ENCODE peak calls at places on chromosomes 16 and 17, in eight cellular contexts. One of them, this sample, is unnamed.

GRCh38 chr16:58644765-58645487 is 15.3 kb upstream of the CNOT1 start:
- DNase-seq in fibroblast of mammary gland: no peak
- DNase-seq in lung: no peak
- DNase-seq in fibroblast of pulmonary artery: no peak
- DNase-seq in DND-41: no peak
- DNase-seq in brain microvascular endothelial cell: no peak
- DNase-seq in gastrocnemius medialis: no peak
- DNase-seq in MM.1S: no peak
- DNase-seq in this sample: no peak

GRCh38 chr17:72056727-72057290 is 64.0 kb upstream of the SOX9 start:
- DNase-seq in fibroblast of pulmonary artery: no peak
- DNase-seq in fibroblast of mammary gland: no peak
- DNase-seq in DND-41: no peak
- DNase-seq in brain microvascular endothelial cell: no peak
- DNase-seq in lung: no peak
- DNase-seq in MM.1S: no peak
- DNase-seq in gastrocnemius medialis: no peak
- DNase-seq in this sample: no peak

GRCh38 chr17:58328195-58329034 is at the start of gene TSPOAP1:
- DNase-seq in MM.1S: peak; percentile 79
- DNase-seq in lung: no peak
- DNase-seq in DND-41: peak; percentile 96
- DNase-seq in fibroblast of pulmonary artery: no peak
- DNase-seq in gastrocnemius medialis: no peak
- DNase-seq in fibroblast of mammary gland: no peak
- DNase-seq in brain microvascular endothelial cell: no peak
- DNase-seq in this sample: no peak

GRCh38 chr17:16419074-16419928 is 3.9 kb downstream of the TRPV2 start:
- DNase-seq in MM.1S: no peak
- DNase-seq in fibroblast of mammary gland: peak; percentile 95
- DNase-seq in fibroblast of pulmonary artery: peak; percentile 77
- DNase-seq in brain microvascular endothelial cell: peak; percentile 90
- DNase-seq in gastrocnemius medialis: no peak
- DNase-seq in lung: no peak
- DNase-seq in DND-41: no peak
- DNase-seq in this sample: peak; percentile 89

GRCh38 chr16:84357191-84357651 is 11.1 kb upstream of the ATP2C2 start:
- DNase-seq in brain microvascular endothelial cell: peak; percentile 56
- DNase-seq in gastrocnemius medialis: no peak
- DNase-seq in fibroblast of mammary gland: peak; percentile 35
- DNase-seq in lung: no peak
- DNase-seq in fibroblast of pulmonary artery: no peak
- DNase-seq in DND-41: peak; percentile 6
- DNase-seq in MM.1S: no peak
- DNase-seq in this sample: no peak

GRCh38 chr16:79417465-79418093 is 183.0 kb downstream of the MAF start:
- DNase-seq in DND-41: no peak
- DNase-seq in gastrocnemius medialis: no peak
- DNase-seq in brain microvascular endothelial cell: no peak
- DNase-seq in MM.1S: no peak
- DNase-seq in fibroblast of mammary gland: no peak
- DNase-seq in fibroblast of pulmonary artery: no peak
- DNase-seq in lung: no peak
- DNase-seq in this sample: no peak

GRCh38 chr17:1617620-1618174 is 10.9 kb downstream of the SLC43A2 start:
- DNase-seq in gastrocnemius medialis: no peak
- DNase-seq in brain microvascular endothelial cell: peak; percentile 64
- DNase-seq in MM.1S: no peak
- DNase-seq in fibroblast of mammary gland: peak; percentile 79
- DNase-seq in DND-41: no peak
- DNase-seq in fibroblast of pulmonary artery: peak; percentile 89
- DNase-seq in lung: no peak
- DNase-seq in this sample: peak; percentile 31

GRCh38 chr16:26717826-26718225 is 348.9 kb upstream of the C16orf82 start:
- DNase-seq in DND-41: no peak
- DNase-seq in brain microvascular endothelial cell: no peak
- DNase-seq in fibroblast of pulmonary artery: no peak
- DNase-seq in lung: no peak
- DNase-seq in fibroblast of mammary gland: peak; percentile 3
- DNase-seq in MM.1S: no peak
- DNase-seq in gastrocnemius medialis: no peak
- DNase-seq in this sample: no peak

GRCh38 chr16:67183-67791 is 5.1 kb downstream of the RHBDF1 start:
- DNase-seq in DND-41: no peak
- DNase-seq in MM.1S: no peak
- DNase-seq in brain microvascular endothelial cell: no peak
- DNase-seq in lung: no peak
- DNase-seq in gastrocnemius medialis: no peak
- DNase-seq in fibroblast of mammary gland: no peak
- DNase-seq in fibroblast of pulmonary artery: no peak
- DNase-seq in this sample: no peak

GRCh38 chr16:47613251-47613650 is 152.1 kb downstream of the PHKB start:
- DNase-seq in MM.1S: no peak
- DNase-seq in fibroblast of mammary gland: peak; percentile 10
- DNase-seq in DND-41: no peak
- DNase-seq in lung: no peak
- DNase-seq in brain microvascular endothelial cell: no peak
- DNase-seq in fibroblast of pulmonary artery: peak; percentile 13
- DNase-seq in gastrocnemius medialis: no peak
- DNase-seq in this sample: no peak

GRCh38 chr16:31118223-31119155 is 1.0 kb downstream of the KAT8 start:
- DNase-seq in lung: no peak
- DNase-seq in fibroblast of mammary gland: peak; percentile 90
- DNase-seq in DND-41: no peak
- DNase-seq in MM.1S: no peak
- DNase-seq in fibroblast of pulmonary artery: peak; percentile 71
- DNase-seq in gastrocnemius medialis: no peak
- DNase-seq in brain microvascular endothelial cell: peak; percentile 47
- DNase-seq in this sample: no peak

GRCh38 chr16:89764711-89765201 is 43.4 kb downstream of the ZNF276 start:
- DNase-seq in lung: peak; percentile 82
- DNase-seq in gastrocnemius medialis: peak; percentile 18
- DNase-seq in brain microvascular endothelial cell: no peak
- DNase-seq in fibroblast of mammary gland: no peak
- DNase-seq in DND-41: no peak
- DNase-seq in fibroblast of pulmonary artery: no peak
- DNase-seq in MM.1S: peak; percentile 83
- DNase-seq in this sample: no peak

GRCh38 chr17:82684207-82684903 is 14.1 kb downstream of the RAB40B start:
- DNase-seq in DND-41: no peak
- DNase-seq in gastrocnemius medialis: no peak
- DNase-seq in lung: no peak
- DNase-seq in MM.1S: no peak
- DNase-seq in fibroblast of pulmonary artery: no peak
- DNase-seq in fibroblast of mammary gland: peak; percentile 32
- DNase-seq in brain microvascular endothelial cell: no peak
- DNase-seq in this sample: no peak

GRCh38 chr17:57563968-57564367 is 181.1 kb downstream of the CCDC182 start:
- DNase-seq in MM.1S: no peak
- DNase-seq in brain microvascular endothelial cell: no peak
- DNase-seq in fibroblast of mammary gland: no peak
- DNase-seq in DND-41: no peak
- DNase-seq in lung: no peak
- DNase-seq in fibroblast of pulmonary artery: no peak
- DNase-seq in gastrocnemius medialis: no peak
- DNase-seq in this sample: no peak

GRCh38 chr16:15880434-15880833 is 8.0 kb downstream of the CEP20 start:
- DNase-seq in brain microvascular endothelial cell: no peak
- DNase-seq in lung: no peak
- DNase-seq in gastrocnemius medialis: no peak
- DNase-seq in fibroblast of mammary gland: no peak
- DNase-seq in fibroblast of pulmonary artery: no peak
- DNase-seq in DND-41: no peak
- DNase-seq in MM.1S: no peak
- DNase-seq in this sample: no peak

GRCh38 chr17:82435601-82436583 is 14.7 kb downstream of the CYBC1 start:
- DNase-seq in fibroblast of pulmonary artery: no peak
- DNase-seq in fibroblast of mammary gland: no peak
- DNase-seq in lung: no peak
- DNase-seq in MM.1S: no peak
- DNase-seq in brain microvascular endothelial cell: no peak
- DNase-seq in gastrocnemius medialis: no peak
- DNase-seq in DND-41: no peak
- DNase-seq in this sample: no peak

GRCh38 chr17:40815381-40815780 is 7.0 kb downstream of the KRT10 start:
- DNase-seq in brain microvascular endothelial cell: no peak
- DNase-seq in lung: no peak
- DNase-seq in MM.1S: no peak
- DNase-seq in fibroblast of mammary gland: no peak
- DNase-seq in fibroblast of pulmonary artery: no peak
- DNase-seq in gastrocnemius medialis: no peak
- DNase-seq in DND-41: no peak
- DNase-seq in this sample: no peak
- TF ChIP-seq CTCF in brain microvascular endothelial cell: no peak
- TF ChIP-seq CTCF in lung: no peak
- TF ChIP-seq CTCF in MM.1S: no peak
- TF ChIP-seq CTCF in fibroblast of mammary gland: no peak
- TF ChIP-seq CTCF in fibroblast of pulmonary artery: no peak
- TF ChIP-seq CTCF in gastrocnemius medialis: no peak
- TF ChIP-seq CTCF in DND-41: no peak
- TF ChIP-seq CTCF in this sample: no peak

DNA sequence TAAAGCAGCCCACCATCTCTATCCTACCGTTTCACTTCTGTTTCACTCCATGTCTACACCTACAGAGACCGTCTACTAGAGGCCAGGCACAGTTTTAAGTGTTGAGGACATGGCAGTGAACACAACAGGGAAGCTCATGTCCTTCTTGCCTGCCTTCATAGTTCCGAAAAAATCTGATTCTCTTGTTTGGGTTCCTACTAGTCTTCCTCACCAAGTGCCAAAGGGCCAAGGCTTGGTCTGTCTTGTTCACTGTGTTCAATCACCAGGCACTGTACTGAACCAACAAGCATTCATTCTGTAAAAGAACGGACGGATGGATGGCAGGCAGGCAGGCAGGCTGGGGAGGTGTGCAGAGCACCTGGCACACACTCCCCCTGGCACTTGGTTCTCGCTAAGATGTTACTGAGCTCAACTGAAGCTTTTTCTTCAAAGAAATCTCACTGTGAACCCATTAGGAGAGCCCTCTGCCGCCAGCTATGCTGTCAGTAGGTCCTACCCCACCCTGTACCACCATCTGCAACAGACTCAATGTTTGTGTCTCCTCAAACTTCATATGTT is 2.5 kb downstream of the DEXI start:
- DNase-seq in fibroblast of pulmonary artery: no peak
- DNase-seq in fibroblast of mammary gland: no peak
- DNase-seq in gastrocnemius medialis: no peak
- DNase-seq in MM.1S: no peak
- DNase-seq in DND-41: no peak
- DNase-seq in brain microvascular endothelial cell: no peak
- DNase-seq in lung: no peak
- DNase-seq in this sample: no peak
- H3K4me3 ChIP-seq in fibroblast of pulmonary artery: peak overlapping the region; percentile 74
- H3K4me3 ChIP-seq in fibroblast of mammary gland: peak overlapping the region; percentile 81
- H3K4me3 ChIP-seq in gastrocnemius medialis: peak overlapping the region; percentile 76
- H3K4me3 ChIP-seq in MM.1S: peak overlapping the region; percentile 82
- H3K4me3 ChIP-seq in DND-41: no peak overlapping the region
- H3K4me3 ChIP-seq in brain microvascular endothelial cell: no peak overlapping the region
- H3K4me3 ChIP-seq in lung: no peak overlapping the region
- H3K4me3 ChIP-seq in this sample: peak overlapping the region; percentile 0

GRCh38 chr17:75848523-75849303 is 4.5 kb upstream of the UNC13D start:
- DNase-seq in DND-41: peak; percentile 66
- DNase-seq in lung: peak; percentile 82
- DNase-seq in fibroblast of mammary gland: peak; percentile 51
- DNase-seq in MM.1S: peak; percentile 53
- DNase-seq in fibroblast of pulmonary artery: peak; percentile 87
- DNase-seq in brain microvascular endothelial cell: no peak
- DNase-seq in gastrocnemius medialis: no peak
- DNase-seq in this sample: no peak

GRCh38 chr17:75849304-75849695 is 5.1 kb upstream of the UNC13D start:
- DNase-seq in DND-41: no peak
- DNase-seq in fibroblast of mammary gland: no peak
- DNase-seq in brain microvascular endothelial cell: no peak
- DNase-seq in MM.1S: no peak
- DNase-seq in gastrocnemius medialis: no peak
- DNase-seq in lung: no peak
- DNase-seq in fibroblast of pulmonary artery: no peak
- DNase-seq in this sample: no peak

GRCh38 chr17:75845933-75846700 is 1.9 kb upstream of the UNC13D start:
- DNase-seq in fibroblast of pulmonary artery: no peak
- DNase-seq in fibroblast of mammary gland: no peak
- DNase-seq in DND-41: no peak
- DNase-seq in gastrocnemius medialis: no peak
- DNase-seq in lung: no peak
- DNase-seq in brain microvascular endothelial cell: no peak
- DNase-seq in MM.1S: no peak
- DNase-seq in this sample: no peak

GRCh38 chr17:75846701-75847594 is 2.7 kb upstream of the UNC13D start:
- DNase-seq in MM.1S: no peak
- DNase-seq in gastrocnemius medialis: no peak
- DNase-seq in brain microvascular endothelial cell: no peak
- DNase-seq in fibroblast of mammary gland: no peak
- DNase-seq in lung: no peak
- DNase-seq in DND-41: no peak
- DNase-seq in fibroblast of pulmonary artery: no peak
- DNase-seq in this sample: no peak

GRCh38 chr17:75847595-75848522 is 3.7 kb upstream of the UNC13D start:
- DNase-seq in lung: no peak
- DNase-seq in brain microvascular endothelial cell: no peak
- DNase-seq in DND-41: no peak
- DNase-seq in MM.1S: no peak
- DNase-seq in fibroblast of pulmonary artery: no peak
- DNase-seq in fibroblast of mammary gland: no peak
- DNase-seq in gastrocnemius medialis: no peak
- DNase-seq in this sample: no peak
- TF ChIP-seq CTCF in lung: no peak
- TF ChIP-seq CTCF in brain microvascular endothelial cell: no peak
- TF ChIP-seq CTCF in DND-41: no peak
- TF ChIP-seq CTCF in MM.1S: no peak
- TF ChIP-seq CTCF in fibroblast of pulmonary artery: no peak
- TF ChIP-seq CTCF in fibroblast of mammary gland: no peak
- TF ChIP-seq CTCF in gastrocnemius medialis: no peak
- TF ChIP-seq CTCF in this sample: no peak

GRCh38 chr17:77322534-77323412 is 182.0 kb downstream of the SEC14L1 start:
- DNase-seq in gastrocnemius medialis: peak; percentile 84
- DNase-seq in MM.1S: no peak
- DNase-seq in fibroblast of pulmonary artery: peak; percentile 99
- DNase-seq in DND-41: no peak
- DNase-seq in brain microvascular endothelial cell: peak; percentile 97
- DNase-seq in fibroblast of mammary gland: peak; percentile 99
- DNase-seq in lung: peak; percentile 75
- DNase-seq in this sample: peak; percentile 98

GRCh38 chr17:77325537-77325825 is 184.7 kb downstream of the SEC14L1 start:
- DNase-seq in DND-41: no peak
- DNase-seq in lung: no peak
- DNase-seq in fibroblast of pulmonary artery: no peak
- DNase-seq in gastrocnemius medialis: no peak
- DNase-seq in MM.1S: no peak
- DNase-seq in fibroblast of mammary gland: no peak
- DNase-seq in brain microvascular endothelial cell: no peak
- DNase-seq in this sample: no peak

GRCh38 chr17:77323413-77324171 is 182.8 kb downstream of the SEC14L1 start:
- DNase-seq in gastrocnemius medialis: no peak
- DNase-seq in brain microvascular endothelial cell: no peak
- DNase-seq in lung: no peak
- DNase-seq in DND-41: peak; percentile 56
- DNase-seq in fibroblast of pulmonary artery: peak; percentile 77
- DNase-seq in MM.1S: no peak
- DNase-seq in fibroblast of mammary gland: peak; percentile 79
- DNase-seq in this sample: no peak

GRCh38 chr17:77325826-77326581 is 185.2 kb downstream of the SEC14L1 start:
- DNase-seq in gastrocnemius medialis: no peak
- DNase-seq in fibroblast of pulmonary artery: no peak
- DNase-seq in brain microvascular endothelial cell: no peak
- DNase-seq in DND-41: peak; percentile 37
- DNase-seq in MM.1S: no peak
- DNase-seq in lung: peak; percentile 29
- DNase-seq in fibroblast of mammary gland: peak; percentile 47
- DNase-seq in this sample: no peak

GRCh38 chr17:77324227-77324626 is 183.5 kb downstream of the SEC14L1 start:
- DNase-seq in fibroblast of mammary gland: no peak
- DNase-seq in gastrocnemius medialis: no peak
- DNase-seq in lung: peak; percentile 26
- DNase-seq in MM.1S: no peak
- DNase-seq in fibroblast of pulmonary artery: no peak
- DNase-seq in DND-41: no peak
- DNase-seq in brain microvascular endothelial cell: no peak
- DNase-seq in this sample: no peak
- H3K4me3 ChIP-seq in fibroblast of mammary gland: peak overlapping the region; percentile 45
- H3K4me3 ChIP-seq in gastrocnemius medialis: peak overlapping the region; percentile 31
- H3K4me3 ChIP-seq in lung: no peak overlapping the region
- H3K4me3 ChIP-seq in MM.1S: no peak overlapping the region
- H3K4me3 ChIP-seq in fibroblast of pulmonary artery: peak overlapping the region; percentile 47
- H3K4me3 ChIP-seq in DND-41: no peak overlapping the region
- H3K4me3 ChIP-seq in brain microvascular endothelial cell: no peak overlapping the region
- H3K4me3 ChIP-seq in this sample: no peak overlapping the region

This sample was measured in retinal pigment epithelial cell.